ENCODE peak calls at places on chromosomes 2 and 18, in four cellular contexts. I is H1, S is SK-N-SH, Z is GM12878. P is an unnamed sample.
A peak's percentile ranks its signal among the peaks of the same experiment; 100 is the strongest.

GRCh38 chr2:206615417-206616089 is 26.7 kb upstream of the FAM237A start:
- DNase-seq in S (no peak), Z (no peak), I (no peak), P (peak; percentile 8)

GRCh38 chr2:24456610-24457556 is 34.2 kb upstream of the NCOA1 start:
- DNase-seq in Z (no peak), S (no peak), I (no peak), P (peak; percentile 76)

GRCh38 chr18:8241731-8242130 is 367.5 kb upstream of the RAB12 start:
- DNase-seq in S (no peak), Z (no peak), I (no peak), P (no peak)

GRCh38 chr2:136362676-136363390 is 244.9 kb upstream of the CXCR4 start:
- DNase-seq in Z (no peak), I (no peak), S (no peak), P (no peak)

GRCh38 chr2:74864728-74865722 is 31.1 kb downstream of the HK2 start:
- DNase-seq in I (no peak), Z (no peak), S (peak; percentile 46), P (peak; percentile 42)

GRCh38 chr2:108604196-108604595 is 69.9 kb downstream of the LIMS1 start:
- DNase-seq in Z (no peak), I (no peak), S (no peak), P (no peak)

GRCh38 chr2:134736167-134736885 is 17.5 kb upstream of the TMEM163 start:
- DNase-seq in Z (no peak), I (no peak), S (no peak), P (no peak)

GRCh38 chr2:237685408-237685807 is 58.0 kb downstream of the LRRFIP1 start:
- DNase-seq in Z (no peak), I (no peak), S (no peak), P (peak; percentile 31)

GRCh38 chr2:26454561-26455001 is 23.3 kb downstream of the OTOF start:
- DNase-seq in I (peak; percentile 38), Z (no peak), S (no peak), P (no peak)

GRCh38 chr2:197433770-197434438 is 924 bp downstream of the SF3B1 start:
- DNase-seq in Z (no peak), S (no peak), I (no peak), P (no peak)

GRCh38 chr2:119691189-119691588 is 12.2 kb downstream of the TMEM177 start:
- DNase-seq in I (no peak), Z (no peak), S (no peak), P (no peak)

GRCh38 chr2:139825726-139826125 is 1045.5 kb upstream of the NXPH2 start:
- DNase-seq in I (no peak), S (peak; percentile 1), Z (no peak), P (no peak)

GRCh38 chr2:58194451-58194850 is 46.7 kb downstream of the FANCL start:
- DNase-seq in I (no peak), Z (no peak), S (no peak), P (no peak)

GRCh38 chr18:8339958-8340357 is 269.3 kb upstream of the RAB12 start:
- DNase-seq in S (no peak), Z (no peak), I (no peak), P (no peak)

GRCh38 chr2:65076345-65076710 is 20.1 kb downstream of the CEP68 start:
- DNase-seq in S (no peak), Z (no peak), I (no peak), P (no peak)

GRCh38 chr2:239255643-239256042 is 145.2 kb downstream of the HDAC4 start:
- DNase-seq in Z (no peak), S (no peak), I (no peak), P (no peak)

GRCh38 chr2:36360834-36361233 is 5.3 kb downstream of the CRIM1 start:
- DNase-seq in S (no peak), I (no peak), Z (no peak), P (no peak)

GRCh38 chr2:9052821-9053533 is 49.5 kb upstream of the MBOAT2 start:
- DNase-seq in Z (no peak), I (no peak), S (no peak), P (peak; percentile 42)

GRCh38 chr18:845152-845819 is 33.2 kb upstream of the YES1 start:
- DNase-seq in I (no peak), S (no peak), Z (no peak), P (no peak)

GRCh38 chr2:143581989-143582719 is 452.9 kb downstream of the ARHGAP15 start:
- DNase-seq in I (no peak), S (no peak), Z (no peak), P (no peak)

GRCh38 chr2:169512525-169512924 is 3.0 kb downstream of the KLHL41 start:
- DNase-seq in S (no peak), Z (no peak), I (no peak), P (no peak)

GRCh38 chr2:179862898-179863458 is 1.6 kb upstream of the ZNF385B start:
- DNase-seq in I (no peak), S (no peak), Z (no peak), P (no peak)

GRCh38 chr2:96948483-96949152 is 37.8 kb downstream of the FAM178B start:
- DNase-seq in I (no peak), Z (no peak), S (no peak), P (no peak)

GRCh38 chr2:204239756-204240155 is 303.2 kb downstream of the ICOS start:
- DNase-seq in I (no peak), S (no peak), Z (no peak), P (no peak)

GRCh38 chr2:30701782-30702181 is 105.5 kb downstream of the CAPN13 start:
- DNase-seq in Z (no peak), S (no peak), I (no peak), P (no peak)

GRCh38 chr2:31526946-31527345 is 53.8 kb downstream of the SRD5A2 start:
- DNase-seq in Z (no peak), S (no peak), I (no peak), P (no peak)

GRCh38 chr2:104375206-104375605 is 478.7 kb upstream of the POU3F3 start:
- DNase-seq in I (no peak), Z (no peak), S (no peak), P (no peak)

GRCh38 chr18:51054764-51055163 is 24.8 kb downstream of the SMAD4 start:
- DNase-seq in Z (no peak), I (no peak), S (no peak), P (no peak)

GRCh38 chr2:182713611-182714010 is 2.4 kb upstream of the DNAJC10 start:
- DNase-seq in I (no peak), S (no peak), Z (no peak), P (no peak)

GRCh38 chr2:46644690-46645385 is 165.5 kb downstream of the TMEM247 start:
- DNase-seq in I (no peak), S (no peak), Z (no peak), P (no peak)

GRCh38 chr18:31610841-31611240 is 19.2 kb downstream of the TTR start:
- DNase-seq in S (peak; percentile 27), I (peak; percentile 57), Z (no peak), P (peak; percentile 43)

GRCh38 chr18:76736309-76736708 is 86.0 kb upstream of the ZNF236 start:
- DNase-seq in I (no peak), Z (no peak), S (no peak), P (no peak)

GRCh38 chr2:8538531-8538930 is 143.3 kb upstream of the ID2 start:
- DNase-seq in S (no peak), I (no peak), Z (no peak), P (no peak)

GRCh38 chr18:39485696-39486095 is 1920.1 kb upstream of the CELF4 start:
- DNase-seq in I (no peak), S (peak; percentile 19), Z (no peak), P (no peak)

GRCh38 chr18:36158261-36158867 is 28.7 kb downstream of the ELP2 start:
- DNase-seq in I (no peak), S (no peak), Z (no peak), P (no peak)

GRCh38 chr2:85397925-85398331 is 12.2 kb downstream of the CAPG start:
- DNase-seq in Z (no peak), S (no peak), I (no peak), P (no peak)

GRCh38 chr2:61272421-61273070 is 110.6 kb downstream of the C2orf74 start:
- DNase-seq in Z (no peak), S (no peak), I (no peak), P (no peak)

DNA sequence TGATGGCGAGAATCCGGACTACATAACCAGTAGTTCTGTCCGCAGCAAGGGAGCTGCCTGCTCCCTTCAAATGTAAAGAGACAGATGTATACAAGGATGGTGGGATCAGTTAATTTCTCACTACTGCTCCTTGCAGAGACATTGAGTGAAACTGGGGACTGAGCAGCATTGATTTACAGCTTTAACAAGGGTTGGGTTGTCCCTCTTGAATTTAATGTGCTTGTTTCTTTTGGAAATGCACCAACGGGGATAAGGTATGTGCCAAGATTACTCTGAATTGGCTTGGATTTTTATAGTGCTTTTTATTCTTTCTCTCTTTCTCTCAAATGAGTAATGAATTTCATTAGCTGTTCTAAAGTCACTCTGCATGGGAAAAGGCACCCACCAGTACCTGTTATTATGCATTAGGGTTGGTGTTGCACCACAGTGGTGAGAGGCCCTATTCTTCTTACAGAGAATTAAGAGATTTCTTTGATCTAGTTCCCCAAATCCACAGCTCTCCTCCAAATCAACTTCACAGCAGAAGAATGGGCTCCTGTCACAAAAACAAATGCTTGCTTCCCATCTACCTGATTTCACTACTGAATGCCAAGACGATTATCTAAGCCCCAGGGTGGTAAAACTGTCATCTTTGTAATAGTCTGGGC is 107.6 kb downstream of the DOCK10 start:
- DNase-seq in I (no peak), S (no peak), Z (no peak), P (no peak)
- TF ChIP-seq NRF1 in I (no peak), S (no peak), Z (no peak), P (no peak)

GRCh38 chr2:42906115-42906556 is 113.8 kb upstream of the HAAO start:
- DNase-seq in I (no peak), S (no peak), Z (no peak), P (no peak)

GRCh38 chr2:42905341-42906114 is 113.1 kb upstream of the HAAO start:
- DNase-seq in I (no peak), Z (no peak), S (peak; percentile 78), P (no peak)

GRCh38 chr2:42908538-42909200 is 116.3 kb upstream of the HAAO start:
- DNase-seq in I (no peak), Z (no peak), S (no peak), P (no peak)

GRCh38 chr2:42907835-42908234 is 115.5 kb upstream of the HAAO start:
- DNase-seq in Z (no peak), I (no peak), S (no peak), P (peak; percentile 6)

GRCh38 chr2:42906557-42907380 is 114.4 kb upstream of the HAAO start:
- DNase-seq in I (peak; percentile 57), Z (no peak), S (peak; percentile 85), P (peak; percentile 50)
- TF ChIP-seq NRF1 in I (no peak), Z (no peak), S (no peak), P (no peak)

GRCh38 chr18:57587262-57587661 is 760 bp upstream of the FECH start:
- DNase-seq in I (no peak), S (no peak), Z (no peak), P (peak; percentile 17)
- TF ChIP-seq NRF1 in I (no peak), S (no peak), Z (no peak), P (no peak)

DNA sequence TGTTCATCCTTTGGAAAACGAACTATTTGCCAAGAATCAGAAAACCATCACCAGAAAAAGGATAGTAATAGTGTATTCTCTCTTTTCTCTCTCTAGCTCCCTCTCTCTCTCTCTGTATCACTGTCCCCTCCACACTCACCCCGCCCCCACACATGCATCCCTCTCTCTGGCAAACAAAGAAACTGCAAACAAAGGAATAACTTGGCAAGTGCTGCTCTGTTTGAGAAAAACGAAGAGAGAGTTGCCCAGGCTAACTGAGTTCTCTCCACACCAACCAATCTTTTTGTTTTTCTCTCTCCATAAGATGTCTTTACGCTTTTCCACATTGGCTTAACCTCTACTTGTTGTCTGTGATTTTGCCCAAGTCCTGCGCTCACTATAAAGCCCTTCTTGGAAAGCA is 316.2 kb downstream of the EPHA4 start:
- DNase-seq in Z (no peak), S (no peak), I (no peak), P (no peak)
- TF ChIP-seq NRF1 in Z (no peak), S (no peak), I (no peak), P (no peak)